ENCODE peak calls at places on chromosomes 11 and 22, in five cellular contexts. J is A673, A is fibroblast of mammary gland, D is BJ, E is IMR-90. B is an unnamed sample.

GRCh38 chr11:36976740-36977139 is 378.7 kb upstream of the RAG2 start:
- DNase-seq in J (no peak), A (no peak), D (no peak), E (no peak), B (no peak)

GRCh38 chr11:2531277-2531986 is 86.6 kb downstream of the KCNQ1 start:
- DNase-seq in J (peak; percentile 48), A (peak; percentile 36), D (no peak), E (peak; percentile 38), B (peak; percentile 88)

GRCh38 chr22:35085621-35086020 is 19.7 kb downstream of the ISX start:
- DNase-seq in J (no peak), A (no peak), D (no peak), E (no peak), B (no peak)

GRCh38 chr11:62266558-62266957 is 3.4 kb upstream of the SCGB2A2 start:
- DNase-seq in J (no peak), A (peak; percentile 61), D (no peak), E (peak; percentile 6), B (no peak)

GRCh38 chr22:39568278-39568981 is 2.1 kb upstream of the CACNA1I start:
- DNase-seq in J (no peak), A (no peak), D (no peak), E (no peak), B (no peak)

GRCh38 chr11:19437760-19438159 is 197.0 kb upstream of the E2F8 start:
- DNase-seq in J (no peak), A (peak; percentile 85), D (no peak), E (peak; percentile 89), B (no peak)

GRCh38 chr22:37748659-37749058 is 51.8 kb downstream of the TRIOBP start:
- DNase-seq in J (no peak), A (peak; percentile 30), D (no peak), E (no peak), B (no peak)

GRCh38 chr11:70270877-70271634 is 566 bp downstream of the PPFIA1 start:
- DNase-seq in J (no peak), A (peak; percentile 61), D (peak; percentile 18), E (peak; percentile 65), B (no peak)

GRCh38 chr11:103585401-103585800 is 451.0 kb upstream of the DDI1 start:
- DNase-seq in J (no peak), A (no peak), D (no peak), E (no peak), B (no peak)

GRCh38 chr22:26450453-26451185 is 21.6 kb downstream of the ASPHD2 start:
- DNase-seq in J (peak; percentile 38), A (no peak), D (no peak), E (no peak), B (no peak)

GRCh38 chr22:22035771-22036314 is 53.3 kb upstream of the TOP3B start:
- DNase-seq in J (no peak), A (no peak), D (no peak), E (no peak), B (no peak)

GRCh38 chr11:34351687-34352469 is 5.9 kb downstream of the ABTB2 start:
- DNase-seq in J (no peak), A (no peak), D (no peak), E (no peak), B (no peak)

GRCh38 chr11:134067486-134067885 is 1.4 kb upstream of the JAM3 start:
- DNase-seq in J (no peak), A (no peak), D (no peak), E (no peak), B (no peak)

GRCh38 chr11:12212181-12212820 is 101.9 kb downstream of the MICAL2 start:
- DNase-seq in J (no peak), A (peak; percentile 46), D (no peak), E (no peak), B (no peak)

DNA sequence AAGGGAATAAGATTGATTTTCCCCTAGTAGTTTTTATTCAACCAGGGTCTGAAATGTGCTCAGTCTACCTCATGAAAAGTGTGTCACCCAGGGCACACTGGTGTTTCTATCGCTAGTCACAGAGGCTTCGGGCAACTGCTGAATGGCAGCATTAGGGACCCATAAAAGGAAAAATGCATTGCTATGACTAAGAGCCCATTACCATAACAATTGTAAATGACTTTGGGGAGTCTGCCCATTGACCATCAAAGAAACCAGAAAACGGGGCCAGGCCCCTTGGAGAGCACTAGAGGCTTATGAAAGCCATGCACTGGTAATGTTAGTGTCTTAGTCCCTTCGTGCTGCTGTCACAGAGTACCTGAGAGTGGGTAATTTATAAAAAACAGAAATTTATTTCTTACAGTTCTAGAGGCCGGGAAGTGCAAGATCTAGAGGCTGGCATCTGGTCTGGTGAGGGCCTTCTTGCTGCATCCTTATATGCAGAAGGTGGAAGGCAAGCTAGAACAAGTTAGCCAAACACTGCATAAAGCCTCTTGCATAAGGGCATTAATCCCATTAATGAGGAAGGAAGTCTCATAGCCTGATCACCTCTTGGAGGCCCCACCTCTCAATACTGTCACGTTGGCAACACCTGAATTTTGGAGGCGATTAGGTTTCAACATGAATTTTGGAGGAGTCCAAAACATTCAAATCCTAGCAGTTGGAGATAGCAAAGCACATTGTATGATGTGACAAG is 306.7 kb downstream of the ST3GAL4 start:
- DNase-seq in J (no peak), A (no peak), D (no peak), E (no peak), B (no peak)
- TF ChIP-seq CTCF in J (no peak), A (no peak), D (no peak), E (no peak), B (no peak)

GRCh38 chr11:870127-870413 is 27.4 kb downstream of the TSPAN4 start:
- DNase-seq in J (no peak), A (no peak), D (no peak), E (no peak), B (no peak)
- TF ChIP-seq CTCF in J (no peak), A (no peak), D (peak; percentile 25), E (peak; percentile 11), B (no peak)

GRCh38 chr11:35811783-35812182 is 132.1 kb upstream of the LDLRAD3 start:
- DNase-seq in J (no peak), A (no peak), D (no peak), E (no peak), B (no peak)
- TF ChIP-seq CTCF in J (no peak), A (no peak), D (no peak), E (no peak), B (no peak)

GRCh38 chr11:80722616-80723015 is 1281.8 kb upstream of the TENM4 start:
- DNase-seq in J (no peak), A (peak; percentile 39), D (no peak), E (no peak), B (no peak)

GRCh38 chr11:80724366-80724765 is 1283.5 kb upstream of the TENM4 start:
- DNase-seq in J (no peak), A (no peak), D (no peak), E (no peak), B (no peak)

GRCh38 chr11:80726236-80726635 is 1285.4 kb upstream of the TENM4 start:
- DNase-seq in J (no peak), A (no peak), D (no peak), E (no peak), B (no peak)

GRCh38 chr11:80727315-80727714 is 1286.5 kb upstream of the TENM4 start:
- DNase-seq in J (peak; percentile 66), A (peak; percentile 13), D (no peak), E (no peak), B (no peak)
- TF ChIP-seq CTCF in J (peak; percentile 68), A (peak; percentile 19), D (no peak), E (no peak), B (no peak)

DNA sequence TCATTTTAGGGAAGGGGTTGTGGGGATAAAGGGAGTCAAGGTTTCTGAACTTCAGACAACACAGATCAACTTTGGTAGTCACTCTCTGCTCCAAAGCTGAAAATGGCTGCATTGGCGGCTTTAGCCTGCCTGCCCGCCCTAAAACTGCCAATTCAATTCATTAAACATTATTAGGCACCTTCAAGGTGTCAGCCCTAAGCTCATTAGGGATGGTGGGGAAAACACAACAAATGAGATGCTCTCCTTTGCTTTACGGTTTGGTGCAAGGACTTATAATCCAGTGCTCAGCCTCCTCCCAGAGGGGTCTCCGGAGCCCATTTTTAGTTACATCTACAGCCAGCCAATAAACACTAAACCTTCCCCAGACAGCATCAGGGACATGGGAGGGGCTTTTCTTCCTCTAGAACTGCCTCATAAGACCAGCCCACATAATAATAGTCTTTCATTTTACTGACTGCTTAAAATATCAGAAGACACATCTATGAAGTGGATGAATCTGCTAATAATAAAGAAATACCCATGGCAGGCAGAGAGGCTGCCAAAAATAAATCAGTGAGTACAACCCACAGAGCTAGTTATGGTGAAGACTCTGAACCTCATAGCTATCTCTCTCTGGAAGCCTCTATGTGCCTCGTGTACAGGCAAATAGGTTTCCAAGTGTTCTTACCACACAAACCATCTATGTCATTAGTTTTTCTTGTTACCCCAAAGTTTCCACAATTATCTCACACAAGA is 102.8 kb upstream of the NCAM1 start:
- DNase-seq in J (no peak), A (no peak), D (no peak), E (no peak), B (no peak)
- TF ChIP-seq CTCF in J (no peak), A (no peak), D (no peak), E (no peak), B (no peak)

GRCh38 chr11:129279326-129280026 is 87.4 kb upstream of the ARHGAP32 start:
- DNase-seq in J (peak; percentile 94), A (peak; percentile 56), D (no peak), E (peak; percentile 67), B (no peak)
- TF ChIP-seq CTCF in J (no peak), A (no peak), D (no peak), E (peak; percentile 15), B (no peak)

GRCh38 chr11:15849265-15849664 is 507.1 kb downstream of the SOX6 start:
- DNase-seq in J (no peak), A (no peak), D (no peak), E (no peak), B (no peak)

GRCh38 chr11:15854245-15854644 is 502.1 kb downstream of the SOX6 start:
- DNase-seq in J (no peak), A (no peak), D (no peak), E (no peak), B (no peak)

GRCh38 chr11:15848769-15849168 is 507.6 kb downstream of the SOX6 start:
- DNase-seq in J (no peak), A (no peak), D (no peak), E (no peak), B (no peak)

GRCh38 chr11:15850992-15851615 is 505.2 kb downstream of the SOX6 start:
- DNase-seq in J (no peak), A (no peak), D (no peak), E (no peak), B (no peak)

GRCh38 chr11:15852179-15852578 is 504.2 kb downstream of the SOX6 start:
- DNase-seq in J (peak; percentile 35), A (peak; percentile 23), D (no peak), E (peak; percentile 35), B (no peak)
- TF ChIP-seq CTCF in J (peak; percentile 63), A (peak; percentile 51), D (peak; percentile 28), E (peak; percentile 50), B (no peak)

B was measured in omental fat pad.